ENCODE peak calls at places on chromosomes 4 and X, in eight cellular contexts. X is stimulated activated CD8-positive, alpha-beta memory T cell treated with anti-CD3 and anti-CD28 coated beads, Interleukin-7, amount 100 ng/mL, for 4 hours; H is NCI-H345; Z is fibroblast of lung; W is HTR-8/SVneo; O is body of pancreas; Q is HS-27A; U is NCI-H1417. L is an unnamed sample.

GRCh38 chr4:62324215-62324614 is 1124.1 kb downstream of the ADGRL3 start:
- DNase-seq in X (no peak), H (no peak), Z (no peak), W (no peak), O (no peak), Q (no peak), U (no peak), L (no peak)

GRCh38 chr4:42519803-42520417 is 122.6 kb downstream of the SHISA3 start:
- DNase-seq in X (no peak), H (peak; percentile 42), Z (peak; percentile 67), W (peak; percentile 17), O (peak; percentile 47), Q (peak; percentile 9), U (peak; percentile 70), L (peak; percentile 62)

GRCh38 chr4:236028-236427 is 69.2 kb downstream of the ZNF732 start:
- DNase-seq in X (no peak), H (no peak), Z (no peak), W (no peak), O (no peak), Q (no peak), U (no peak), L (no peak)

GRCh38 chr4:31655328-31655727 is 935.2 kb downstream of the PCDH7 start:
- DNase-seq in X (no peak), H (no peak), Z (peak; percentile 32), W (peak; percentile 6), O (no peak), Q (peak; percentile 7), U (no peak), L (no peak)

GRCh38 chr4:53706422-53707032 is 115.2 kb upstream of the LNX1 start:
- DNase-seq in X (no peak), H (peak; percentile 30), Z (peak; percentile 83), W (peak; percentile 10), O (peak; percentile 16), Q (no peak), U (peak; percentile 37), L (peak; percentile 72)

GRCh38 chrX:12115377-12115776 is 22.9 kb upstream of the FRMPD4 start:
- DNase-seq in X (no peak), H (no peak), Z (no peak), W (no peak), O (no peak), Q (no peak), U (no peak), L (no peak)

GRCh38 chrX:143621276-143621675 is 14.6 kb downstream of the SLITRK4 start:
- DNase-seq in X (no peak), H (no peak), Z (no peak), W (no peak), O (no peak), Q (no peak), U (no peak), L (no peak)

GRCh38 chr4:41628916-41629315 is 91.0 kb downstream of the LIMCH1 start:
- DNase-seq in X (no peak), H (no peak), Z (no peak), W (no peak), O (no peak), Q (no peak), U (no peak), L (no peak)

GRCh38 chrX:84907324-84907946 is 96.2 kb upstream of the APOOL start:
- DNase-seq in X (no peak), H (no peak), Z (peak; percentile 36), W (no peak), O (no peak), Q (peak; percentile 14), U (no peak), L (peak; percentile 4)

GRCh38 chr4:180394307-180394706 is 1848.9 kb upstream of the TENM3 start:
- DNase-seq in X (no peak), H (no peak), Z (no peak), W (no peak), O (no peak), Q (no peak), U (no peak), L (no peak)

GRCh38 chrX:134599173-134599914 is 58.9 kb downstream of the PLAC1 start:
- DNase-seq in X (no peak), H (no peak), Z (peak; percentile 71), W (no peak), O (no peak), Q (no peak), U (no peak), L (no peak)

GRCh38 chrX:100373673-100374072 is 36.4 kb downstream of the PCDH19 start:
- DNase-seq in X (no peak), H (no peak), Z (no peak), W (no peak), O (no peak), Q (no peak), U (peak; percentile 6), L (no peak)

GRCh38 chr4:6777636-6778281 is 4.8 kb upstream of the KIAA0232 start:
- DNase-seq in X (no peak), H (no peak), Z (no peak), W (no peak), O (no peak), Q (no peak), U (no peak), L (no peak)

GRCh38 chr4:184163813-184164212 is 53.9 kb downstream of the ENPP6 start:
- DNase-seq in X (no peak), H (peak; percentile 3), Z (peak; percentile 38), W (peak; percentile 46), O (peak; percentile 70), Q (no peak), U (peak; percentile 24), L (peak; percentile 7)

GRCh38 chr4:20268028-20268427 is 16.3 kb downstream of the SLIT2 start:
- DNase-seq in X (no peak), H (no peak), Z (no peak), W (no peak), O (no peak), Q (no peak), U (no peak), L (no peak)